ENCODE peak calls at places on chromosomes 16 and 17, in six cellular contexts. One of them, this sample, is unnamed.
A peak's percentile ranks its signal among the peaks of the same experiment; 100 is the strongest.

GRCh38 chr17:78592991-78593329 is 15.8 kb upstream of the DNAH17 start:
- DNase-seq in SJCRH30: no peak
- DNase-seq in brain microvascular endothelial cell: no peak
- DNase-seq in T-helper 9 cell: no peak
- DNase-seq in neural progenitor cell: no peak
- DNase-seq in body of pancreas: no peak
- DNase-seq in this sample: no peak

GRCh38 chr17:35733366-35733765 is 1.9 kb downstream of the RASL10B start:
- DNase-seq in SJCRH30: no peak
- DNase-seq in brain microvascular endothelial cell: no peak
- DNase-seq in T-helper 9 cell: no peak
- DNase-seq in neural progenitor cell: no peak
- DNase-seq in body of pancreas: no peak
- DNase-seq in this sample: peak; percentile 80

GRCh38 chr16:12612598-12613101 is 191.0 kb downstream of the CPPED1 start:
- DNase-seq in SJCRH30: no peak
- DNase-seq in brain microvascular endothelial cell: no peak
- DNase-seq in T-helper 9 cell: no peak
- DNase-seq in neural progenitor cell: no peak
- DNase-seq in body of pancreas: no peak
- DNase-seq in this sample: peak; percentile 32

GRCh38 chr16:35795361-35796029 is 2336.1 kb downstream of the TP53TG3F start:
- DNase-seq in SJCRH30: no peak
- DNase-seq in brain microvascular endothelial cell: no peak
- DNase-seq in T-helper 9 cell: no peak
- DNase-seq in neural progenitor cell: no peak
- DNase-seq in body of pancreas: no peak
- DNase-seq in this sample: no peak

GRCh38 chr17:40329981-40330794 is 21.2 kb downstream of the RARA start:
- DNase-seq in SJCRH30: no peak
- DNase-seq in brain microvascular endothelial cell: no peak
- DNase-seq in T-helper 9 cell: no peak
- DNase-seq in neural progenitor cell: no peak
- DNase-seq in body of pancreas: peak; percentile 82
- DNase-seq in this sample: no peak

GRCh38 chr16:82203198-82203597 is 33.2 kb upstream of the MPHOSPH6 start:
- DNase-seq in SJCRH30: no peak
- DNase-seq in brain microvascular endothelial cell: no peak
- DNase-seq in T-helper 9 cell: no peak
- DNase-seq in neural progenitor cell: no peak
- DNase-seq in body of pancreas: no peak
- DNase-seq in this sample: no peak

GRCh38 chr17:12665263-12666210 is at the start of gene MYOCD:
- DNase-seq in SJCRH30: no peak
- DNase-seq in brain microvascular endothelial cell: peak; percentile 50
- DNase-seq in T-helper 9 cell: no peak
- DNase-seq in neural progenitor cell: peak; percentile 97
- DNase-seq in body of pancreas: no peak
- DNase-seq in this sample: peak; percentile 94

GRCh38 chr17:59811209-59811608 is 81.5 kb downstream of the TUBD1 start:
- DNase-seq in SJCRH30: no peak
- DNase-seq in brain microvascular endothelial cell: no peak
- DNase-seq in T-helper 9 cell: no peak
- DNase-seq in neural progenitor cell: no peak
- DNase-seq in body of pancreas: no peak
- DNase-seq in this sample: no peak

GRCh38 chr16:772959-773358 is 12.4 kb downstream of the MSLN start:
- DNase-seq in SJCRH30: no peak
- DNase-seq in brain microvascular endothelial cell: no peak
- DNase-seq in T-helper 9 cell: no peak
- DNase-seq in neural progenitor cell: no peak
- DNase-seq in body of pancreas: no peak
- DNase-seq in this sample: no peak

GRCh38 chr16:66154801-66155200 is 211.7 kb upstream of the CDH5 start:
- DNase-seq in SJCRH30: peak; percentile 93
- DNase-seq in brain microvascular endothelial cell: peak; percentile 64
- DNase-seq in T-helper 9 cell: no peak
- DNase-seq in neural progenitor cell: peak; percentile 24
- DNase-seq in body of pancreas: no peak
- DNase-seq in this sample: peak; percentile 34

GRCh38 chr16:54374136-54374535 is 87.5 kb upstream of the IRX3 start:
- DNase-seq in SJCRH30: peak; percentile 32
- DNase-seq in brain microvascular endothelial cell: peak; percentile 12
- DNase-seq in T-helper 9 cell: no peak
- DNase-seq in neural progenitor cell: no peak
- DNase-seq in body of pancreas: no peak
- DNase-seq in this sample: no peak

GRCh38 chr17:79042421-79043190 is 18.6 kb downstream of the C1QTNF1 start:
- DNase-seq in SJCRH30: peak; percentile 77
- DNase-seq in brain microvascular endothelial cell: peak; percentile 33
- DNase-seq in T-helper 9 cell: peak; percentile 69
- DNase-seq in neural progenitor cell: peak; percentile 60
- DNase-seq in body of pancreas: peak; percentile 80
- DNase-seq in this sample: peak; percentile 72

GRCh38 chr17:64277831-64278562 is 14.9 kb upstream of the TEX2 start:
- DNase-seq in SJCRH30: peak; percentile 13
- DNase-seq in brain microvascular endothelial cell: no peak
- DNase-seq in T-helper 9 cell: no peak
- DNase-seq in neural progenitor cell: no peak
- DNase-seq in body of pancreas: no peak
- DNase-seq in this sample: no peak

GRCh38 chr17:72984145-72984924 is 108.2 kb downstream of the SLC39A11 start:
- DNase-seq in SJCRH30: no peak
- DNase-seq in brain microvascular endothelial cell: peak; percentile 91
- DNase-seq in T-helper 9 cell: no peak
- DNase-seq in neural progenitor cell: no peak
- DNase-seq in body of pancreas: no peak
- DNase-seq in this sample: peak; percentile 80

GRCh38 chr16:46853713-46854443 is 22.9 kb upstream of the C16orf87 start:
- DNase-seq in SJCRH30: peak; percentile 65
- DNase-seq in brain microvascular endothelial cell: peak; percentile 68
- DNase-seq in T-helper 9 cell: peak; percentile 43
- DNase-seq in neural progenitor cell: peak; percentile 90
- DNase-seq in body of pancreas: peak; percentile 87
- DNase-seq in this sample: peak; percentile 90

GRCh38 chr16:18979936-18980335 is 3.8 kb upstream of the TMC7 start:
- DNase-seq in SJCRH30: no peak
- DNase-seq in brain microvascular endothelial cell: no peak
- DNase-seq in T-helper 9 cell: no peak
- DNase-seq in neural progenitor cell: no peak
- DNase-seq in body of pancreas: no peak
- DNase-seq in this sample: no peak

GRCh38 chr16:2231016-2231931 is 5.0 kb upstream of the DNASE1L2 start:
- DNase-seq in SJCRH30: peak; percentile 92
- DNase-seq in brain microvascular endothelial cell: no peak
- DNase-seq in T-helper 9 cell: no peak
- DNase-seq in neural progenitor cell: no peak
- DNase-seq in body of pancreas: no peak
- DNase-seq in this sample: no peak

GRCh38 chr17:69512946-69513345 is 98.4 kb downstream of the MAP2K6 start:
- DNase-seq in SJCRH30: no peak
- DNase-seq in brain microvascular endothelial cell: no peak
- DNase-seq in T-helper 9 cell: no peak
- DNase-seq in neural progenitor cell: no peak
- DNase-seq in body of pancreas: no peak
- DNase-seq in this sample: no peak

GRCh38 chr16:54355251-54355650 is 68.7 kb upstream of the IRX3 start:
- DNase-seq in SJCRH30: no peak
- DNase-seq in brain microvascular endothelial cell: peak; percentile 72
- DNase-seq in T-helper 9 cell: no peak
- DNase-seq in neural progenitor cell: no peak
- DNase-seq in body of pancreas: no peak
- DNase-seq in this sample: no peak

GRCh38 chr17:17900615-17901520 is 64.1 kb upstream of the SREBF1 start:
- DNase-seq in SJCRH30: peak; percentile 98
- DNase-seq in brain microvascular endothelial cell: peak; percentile 89
- DNase-seq in T-helper 9 cell: no peak
- DNase-seq in neural progenitor cell: no peak
- DNase-seq in body of pancreas: peak; percentile 85
- DNase-seq in this sample: peak; percentile 30

This sample was measured in mesendoderm.